ENCODE peak calls at places on chromosomes 12 and 14, in nine cellular contexts. C is cardiac muscle cell, E is heart left ventricle, I is osteoblast, L is A673, T is left ventricle myocardium inferior, S is Panc1, G is psoas muscle, Y is tibial artery. M is an unnamed sample.

GRCh38 chr12:120599672-120600537 is 18.7 kb upstream of the POP5 start:
- DNase-seq in C (no peak), E (no peak), I (peak; percentile 46), L (no peak), T (no peak), S (no peak), G (no peak), Y (no peak), M (no peak)

GRCh38 chr12:67302162-67302561 is 33.0 kb downstream of the CAND1 start:
- DNase-seq in C (no peak), E (no peak), I (no peak), L (no peak), T (no peak), S (no peak), G (no peak), Y (no peak), M (no peak)

GRCh38 chr14:65446159-65446558 is 33.6 kb downstream of the FUT8 start:
- DNase-seq in C (peak; percentile 50), E (no peak), I (peak; percentile 13), L (peak; percentile 18), T (no peak), S (no peak), G (no peak), Y (no peak), M (no peak)

GRCh38 chr12:10718279-10718821 is 4.8 kb downstream of the YBX3 start:
- DNase-seq in C (peak; percentile 68), E (no peak), I (peak; percentile 77), L (peak; percentile 19), T (no peak), S (no peak), G (no peak), Y (no peak), M (no peak)

GRCh38 chr12:101491325-101491724 is 16.2 kb downstream of the SPIC start:
- DNase-seq in C (no peak), E (no peak), I (peak; percentile 19), L (no peak), T (no peak), S (no peak), G (no peak), Y (no peak), M (no peak)

GRCh38 chr14:88929656-88930436 is 105.4 kb downstream of the TTC8 start:
- DNase-seq in C (no peak), E (no peak), I (no peak), L (peak; percentile 5), T (no peak), S (no peak), G (no peak), Y (no peak), M (no peak)

GRCh38 chr14:22987291-22987690 is 4.9 kb upstream of the AJUBA start:
- DNase-seq in C (no peak), E (no peak), I (no peak), L (no peak), T (no peak), S (no peak), G (no peak), Y (no peak), M (no peak)

GRCh38 chr12:29131539-29131938 is 17.5 kb upstream of the FAR2 start:
- DNase-seq in C (peak; percentile 72), E (no peak), I (no peak), L (peak; percentile 70), T (no peak), S (no peak), G (no peak), Y (no peak), M (no peak)

GRCh38 chr14:23068792-23069412 is 11.6 kb upstream of the CDH24 start:
- DNase-seq in C (peak; percentile 95), E (peak; percentile 70), I (peak; percentile 96), L (peak; percentile 95), T (peak; percentile 60), S (peak; percentile 86), G (peak; percentile 68), Y (peak; percentile 89), M (peak; percentile 72)

GRCh38 chr14:105860615-105861580 is 334.5 kb downstream of the TMEM121 start:
- DNase-seq in C (no peak), E (no peak), I (peak; percentile 58), L (no peak), T (peak; percentile 1), S (no peak), G (no peak), Y (no peak), M (peak; percentile 6)

GRCh38 chr12:1618489-1618888 is 10.5 kb upstream of the WNT5B start:
- DNase-seq in C (no peak), E (no peak), I (no peak), L (no peak), T (no peak), S (no peak), G (no peak), Y (no peak), M (no peak)

GRCh38 chr12:1616233-1617066 is 12.6 kb upstream of the WNT5B start:
- DNase-seq in C (no peak), E (no peak), I (no peak), L (no peak), T (no peak), S (no peak), G (no peak), Y (no peak), M (no peak)

GRCh38 chr12:1614360-1614759 is 14.7 kb upstream of the WNT5B start:
- DNase-seq in C (no peak), E (no peak), I (no peak), L (no peak), T (no peak), S (no peak), G (no peak), Y (no peak), M (no peak)

GRCh38 chr12:1620093-1620492 is 8.9 kb upstream of the WNT5B start:
- DNase-seq in C (no peak), E (no peak), I (no peak), L (no peak), T (no peak), S (no peak), G (no peak), Y (no peak), M (no peak)

DNA sequence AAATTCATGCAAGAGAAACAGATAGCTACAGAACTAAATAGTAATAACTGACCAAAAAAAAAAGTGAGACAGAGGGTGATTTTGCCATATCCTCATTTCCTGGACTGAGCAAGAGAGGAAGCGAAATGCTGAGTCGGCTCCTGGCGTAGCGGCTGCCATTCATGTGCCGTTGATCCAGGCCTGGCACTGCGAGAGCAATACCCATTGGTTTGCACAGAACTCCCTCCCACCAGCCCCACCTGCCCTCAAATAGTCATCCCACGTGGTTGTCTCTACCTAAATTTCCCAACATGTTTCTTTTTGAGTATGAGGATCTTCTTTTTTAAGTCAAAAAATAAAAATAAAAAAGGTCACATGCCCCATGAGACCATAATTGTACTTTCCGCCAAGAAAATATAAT is 9.4 kb upstream of the WNT5B start:
- DNase-seq in C (peak; percentile 33), E (peak; percentile 71), I (no peak), L (peak; percentile 51), T (peak; percentile 54), S (no peak), G (peak; percentile 45), Y (peak; percentile 75), M (peak; percentile 55)
- H3K4me1 ChIP-seq in C (no peaks in the 10 kb centered on the region), E (no peaks in the 10 kb centered on the region), I (peaks cover 20% of the 10 kb centered on the region), L (peaks cover 12% of the 10 kb centered on the region), T (no peaks in the 10 kb centered on the region), S (peaks cover 4% of the 10 kb centered on the region), G (no peaks in the 10 kb centered on the region), Y (no peaks in the 10 kb centered on the region), M (no peaks in the 10 kb centered on the region)

DNA sequence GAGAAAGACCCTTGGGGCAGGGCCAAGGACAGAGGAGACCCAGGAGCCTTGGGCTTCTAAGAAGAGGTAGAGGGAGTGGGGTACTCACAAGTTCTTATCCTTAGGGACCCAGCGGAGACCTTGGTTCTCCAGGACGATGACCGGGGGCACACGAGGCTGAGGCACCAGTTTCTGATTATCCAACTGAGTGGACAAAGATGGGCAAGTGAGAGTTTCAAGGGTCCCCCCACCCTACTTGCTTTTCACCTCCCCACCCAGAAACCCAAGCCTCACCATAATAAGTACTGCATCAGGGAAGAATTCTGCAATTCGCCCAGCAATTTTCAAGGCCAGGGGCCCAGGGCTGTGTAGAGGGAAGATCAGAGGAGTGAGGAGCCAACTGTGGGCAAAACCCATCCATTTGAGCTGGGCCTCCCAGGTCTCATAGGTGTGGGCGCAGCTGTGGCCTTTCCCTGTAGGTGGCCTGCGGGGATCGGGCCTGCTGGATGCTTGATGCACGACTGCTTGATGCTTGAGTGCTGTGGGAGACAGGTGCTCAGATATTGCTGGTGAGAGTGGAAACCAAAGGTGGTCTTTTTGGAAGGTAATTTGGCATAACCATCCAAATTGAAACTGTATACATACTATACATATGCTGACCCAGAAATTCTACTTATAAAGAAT is 2.0 kb downstream of the EMC9 start:
- DNase-seq in C (no peak), E (no peak), I (no peak), L (no peak), T (no peak), S (no peak), G (no peak), Y (no peak), M (no peak)
- H3K4me1 ChIP-seq in C (peaks cover 10% of the 10 kb centered on the region), E (peaks cover 20% of the 10 kb centered on the region), I (peaks cover 33% of the 10 kb centered on the region), L (peaks cover 13% of the 10 kb centered on the region), T (peaks cover 70% of the 10 kb centered on the region), S (peaks cover 30% of the 10 kb centered on the region), G (peaks cover 62% of the 10 kb centered on the region), Y (peaks cover 40% of the 10 kb centered on the region), M (peaks cover 11% of the 10 kb centered on the region)

GRCh38 chr12:52496590-52497071 is 3.6 kb upstream of the KRT6A start:
- DNase-seq in C (peak; percentile 75), E (no peak), I (peak; percentile 80), L (peak; percentile 32), T (no peak), S (no peak), G (no peak), Y (no peak), M (no peak)
- H3K4me1 ChIP-seq in C (peaks cover 7% of the 10 kb centered on the region), E (no peaks in the 10 kb centered on the region), I (peaks cover 66% of the 10 kb centered on the region), L (peaks cover 12% of the 10 kb centered on the region), T (peaks cover 34% of the 10 kb centered on the region), S (no peaks in the 10 kb centered on the region), G (no peaks in the 10 kb centered on the region), Y (peaks cover 12% of the 10 kb centered on the region), M (no peaks in the 10 kb centered on the region)

GRCh38 chr12:53480425-53481107 is 18.7 kb downstream of the MAP3K12 start:
- DNase-seq in C (no peak), E (no peak), I (no peak), L (no peak), T (no peak), S (no peak), G (no peak), Y (no peak), M (peak; percentile 42)

GRCh38 chr12:53481108-53481442 is 18.2 kb downstream of the MAP3K12 start:
- DNase-seq in C (no peak), E (no peak), I (peak; percentile 66), L (no peak), T (no peak), S (no peak), G (no peak), Y (no peak), M (no peak)

GRCh38 chr12:53476769-53477209 is 22.5 kb downstream of the MAP3K12 start:
- DNase-seq in C (peak; percentile 48), E (no peak), I (peak; percentile 32), L (peak; percentile 77), T (no peak), S (no peak), G (no peak), Y (no peak), M (peak; percentile 50)

GRCh38 chr12:53479314-53479713 is 19.9 kb downstream of the MAP3K12 start:
- DNase-seq in C (no peak), E (no peak), I (no peak), L (no peak), T (no peak), S (no peak), G (no peak), Y (no peak), M (no peak)

DNA sequence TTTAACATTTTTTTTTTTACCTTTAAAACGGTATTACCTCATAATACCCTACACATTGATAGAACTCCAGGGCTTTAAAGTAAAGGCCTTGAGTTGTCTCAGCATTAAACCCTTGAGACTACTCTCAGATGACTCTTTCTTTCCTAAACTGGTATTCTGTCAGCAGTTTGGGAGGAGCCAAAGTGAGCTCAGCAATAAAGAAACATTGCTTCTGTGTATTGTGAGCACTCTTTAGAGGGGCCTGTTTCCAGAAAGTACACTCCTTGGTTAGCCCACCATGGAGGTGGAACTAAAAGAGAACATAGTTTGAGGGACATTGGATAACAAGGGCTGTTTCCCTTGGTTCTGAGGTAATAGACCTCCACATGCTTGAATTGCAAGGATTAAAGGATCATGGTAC is 20.4 kb downstream of the MAP3K12 start:
- DNase-seq in C (no peak), E (no peak), I (peak; percentile 49), L (no peak), T (no peak), S (no peak), G (no peak), Y (no peak), M (peak; percentile 45)
- H3K4me1 ChIP-seq in C (no peaks in the 10 kb centered on the region), E (peaks cover 10% of the 10 kb centered on the region), I (peaks cover 70% of the 10 kb centered on the region), L (peaks cover 4% of the 10 kb centered on the region), T (peaks cover 90% of the 10 kb centered on the region), S (peaks cover 22% of the 10 kb centered on the region), G (peaks cover 38% of the 10 kb centered on the region), Y (peaks cover 39% of the 10 kb centered on the region), M (peaks cover 66% of the 10 kb centered on the region)

M was measured in MM.1S.